ENCODE peak calls at places on chromosomes 1 and 21, in eight cellular contexts. A is kidney epithelial cell, Y is lower lobe of right lung, T is dorsolateral prefrontal cortex, Z is omental fat pad, J is endothelial cell, S is foreskin keratinocyte, G is epithelial cell of esophagus. X is an unnamed sample.

GRCh38 chr1:155598842-155599331 is 11.1 kb upstream of the MSTO1 start:
- DNase-seq in A (peak), Y (no peak), T (no peak), Z (no peak), J (no peak), S (peak), G (peak), X (no peak)

GRCh38 chr1:89887270-89887669 is 66.4 kb downstream of the LRRC8D start:
- DNase-seq in A (no peak), Y (no peak), T (no peak), Z (no peak), J (no peak), S (no peak), G (peak), X (no peak)

GRCh38 chr1:43038232-43038929 is 79.7 kb upstream of the SLC2A1 start:
- DNase-seq in A (no peak), Y (no peak), T (no peak), Z (no peak), J (no peak), S (no peak), G (no peak), X (no peak)

GRCh38 chr1:182674346-182675246 is 9.8 kb downstream of the RGS8 start:
- DNase-seq in A (no peak), Y (no peak), T (no peak), Z (no peak), J (no peak), S (no peak), G (no peak), X (no peak)

GRCh38 chr1:167033646-167034045 is 44.6 kb downstream of the MAEL start:
- DNase-seq in A (no peak), Y (no peak), T (no peak), Z (no peak), J (no peak), S (no peak), G (no peak), X (no peak)

GRCh38 chr21:44551290-44552015 is at the start of gene KRTAP10-2:
- DNase-seq in A (no peak), Y (peak), T (no peak), Z (no peak), J (peak), S (no peak), G (no peak), X (no peak)

GRCh38 chr1:186566140-186566850 is 105.4 kb upstream of the PDC start:
- DNase-seq in A (no peak), Y (no peak), T (no peak), Z (no peak), J (no peak), S (peak), G (peak), X (no peak)

GRCh38 chr1:22913421-22913820 is 59.2 kb downstream of the LACTBL1 start:
- DNase-seq in A (no peak), Y (no peak), T (no peak), Z (no peak), J (no peak), S (no peak), G (no peak), X (no peak)

GRCh38 chr1:216670118-216670870 is 52.9 kb downstream of the ESRRG start:
- DNase-seq in A (no peak), Y (no peak), T (no peak), Z (no peak), J (no peak), S (peak), G (peak), X (no peak)

GRCh38 chr1:20846461-20847374 is 59.6 kb upstream of the HP1BP3 start:
- DNase-seq in A (no peak), Y (no peak), T (no peak), Z (no peak), J (no peak), S (no peak), G (no peak), X (no peak)

GRCh38 chr1:6275826-6276764 is 15.2 kb upstream of the GPR153 start:
- DNase-seq in A (no peak), Y (no peak), T (no peak), Z (no peak), J (no peak), S (no peak), G (no peak), X (no peak)

GRCh38 chr1:109252893-109253802 is 3.8 kb downstream of the CELSR2 start:
- DNase-seq in A (peak), Y (no peak), T (peak), Z (no peak), J (no peak), S (no peak), G (peak), X (no peak)

GRCh38 chr21:28822882-28823335 is 169.8 kb downstream of the LTN1 start:
- DNase-seq in A (no peak), Y (no peak), T (no peak), Z (no peak), J (no peak), S (no peak), G (no peak), X (no peak)

GRCh38 chr1:175904808-175905207 is 161.4 kb upstream of the TNR start:
- DNase-seq in A (no peak), Y (no peak), T (no peak), Z (no peak), J (no peak), S (no peak), G (no peak), X (no peak)

GRCh38 chr1:100950311-100950710 is 54.4 kb downstream of the SLC30A7 start:
- DNase-seq in A (no peak), Y (no peak), T (no peak), Z (no peak), J (no peak), S (no peak), G (no peak), X (no peak)

DNA sequence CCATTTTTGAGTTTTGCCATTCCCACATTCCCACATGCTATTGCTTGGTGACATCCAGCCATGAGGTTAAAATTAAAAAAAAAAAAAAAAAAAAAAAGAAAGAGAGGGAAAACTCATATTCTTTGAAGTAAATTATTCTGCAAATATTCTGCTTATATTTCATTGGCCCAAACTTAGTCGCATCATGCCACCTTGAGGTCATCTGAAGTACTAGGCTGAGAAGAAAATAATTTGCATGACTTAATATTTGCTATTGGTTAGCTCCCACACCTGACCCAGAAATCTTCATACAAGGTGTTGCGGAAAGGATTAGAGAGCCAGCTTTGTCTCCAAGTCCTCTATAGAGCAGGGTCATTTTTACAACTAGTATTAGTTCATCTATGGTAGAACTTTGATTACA is 2206.0 kb downstream of the MRPL39 start:
- DNase-seq in A (no peak), Y (no peak), T (no peak), Z (no peak), J (no peak), S (no peak), G (no peak), X (no peak)
- TF ChIP-seq CTCF in A (no peak), Y (no peak), T (no peak), Z (no peak), J (peak), S (peak), G (peak), X (peak)

DNA sequence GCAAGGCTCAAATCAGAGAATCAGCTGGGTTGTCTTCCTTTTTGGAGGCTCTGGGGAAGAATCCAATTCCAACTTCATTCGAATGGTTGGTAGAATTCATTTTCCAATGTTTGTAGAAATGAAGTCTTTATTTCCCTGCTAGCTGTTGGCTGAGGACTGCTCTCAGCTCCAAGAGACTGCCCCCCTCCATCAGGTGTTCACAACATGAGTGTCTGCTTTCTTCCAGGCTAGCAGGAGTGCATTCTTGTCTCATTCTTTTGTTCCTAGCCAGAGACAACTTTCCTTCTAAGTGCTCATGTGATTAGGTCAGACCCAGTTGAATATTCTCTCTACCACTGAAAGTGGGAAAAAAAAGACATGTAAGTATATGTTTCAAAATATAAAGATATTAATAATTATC is 95.2 kb downstream of the HLX start:
- DNase-seq in A (no peak), Y (no peak), T (no peak), Z (no peak), J (no peak), S (no peak), G (no peak), X (no peak)
- TF ChIP-seq CTCF in A (no peak), Y (no peak), T (no peak), Z (no peak), J (no peak), S (no peak), G (no peak), X (no peak)

GRCh38 chr21:26852422-26852821 is 7.2 kb upstream of the ADAMTS1 start:
- DNase-seq in A (no peak), Y (no peak), T (no peak), Z (no peak), J (no peak), S (no peak), G (no peak), X (no peak)

GRCh38 chr21:26847951-26848350 is 2.7 kb upstream of the ADAMTS1 start:
- DNase-seq in A (no peak), Y (no peak), T (no peak), Z (no peak), J (no peak), S (no peak), G (no peak), X (no peak)

GRCh38 chr21:26851109-26851944 is 6.1 kb upstream of the ADAMTS1 start:
- DNase-seq in A (no peak), Y (no peak), T (no peak), Z (no peak), J (no peak), S (no peak), G (no peak), X (no peak)

GRCh38 chr21:26849428-26850115 is 4.4 kb upstream of the ADAMTS1 start:
- DNase-seq in A (no peak), Y (no peak), T (no peak), Z (no peak), J (no peak), S (no peak), G (peak), X (no peak)

DNA sequence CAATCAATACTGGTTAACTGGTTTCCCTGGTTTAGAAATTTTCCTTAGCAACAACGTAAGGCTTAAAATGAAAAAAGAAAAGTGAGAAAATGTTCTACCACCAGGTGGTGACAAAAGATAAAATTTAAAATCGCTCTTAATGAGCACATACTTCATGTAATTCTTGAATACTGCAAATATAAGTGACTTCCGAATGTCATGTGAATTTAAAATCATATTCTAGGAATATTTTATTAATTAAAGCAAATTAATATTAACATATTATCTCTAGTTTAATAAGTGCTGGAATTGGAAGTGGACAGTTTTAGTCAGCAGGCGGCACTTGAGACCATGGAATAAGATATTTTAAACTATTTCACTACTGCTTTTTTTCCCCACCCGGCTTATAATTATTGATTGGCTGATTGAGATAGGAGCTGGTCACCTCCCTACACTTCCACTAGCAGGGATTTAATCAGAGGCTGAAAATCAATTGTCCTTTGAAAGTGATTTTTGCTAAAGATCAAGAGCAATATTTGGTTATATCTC is 5.0 kb upstream of the ADAMTS1 start:
- DNase-seq in A (no peak), Y (no peak), T (no peak), Z (no peak), J (no peak), S (no peak), G (peak), X (no peak)
- TF ChIP-seq CTCF in A (peak), Y (peak), T (peak), Z (no peak), J (peak), S (peak), G (peak), X (peak)

DNA sequence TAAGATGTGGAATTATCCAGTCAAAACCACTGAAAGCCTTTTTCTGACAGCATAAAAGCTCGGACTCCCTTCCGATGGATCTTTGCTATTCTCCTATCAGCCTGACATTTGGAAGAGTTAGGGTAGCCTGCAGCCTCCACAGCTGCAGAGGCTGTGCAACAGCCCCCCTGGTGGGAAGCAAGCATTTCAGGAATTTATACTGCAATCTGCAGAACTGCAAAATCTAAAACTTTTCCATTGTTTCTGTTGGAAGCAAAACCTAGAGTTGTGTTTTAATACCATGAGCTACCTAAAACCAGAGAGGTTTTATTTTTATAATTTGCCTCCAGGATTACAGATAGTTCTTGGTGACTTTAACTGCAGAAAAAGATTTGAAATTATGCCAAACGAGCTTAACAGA is 64.5 kb downstream of the PRDM2 start:
- DNase-seq in A (no peak), Y (no peak), T (no peak), Z (no peak), J (no peak), S (no peak), G (no peak), X (no peak)
- TF ChIP-seq CTCF in A (no peak), Y (no peak), T (no peak), Z (no peak), J (no peak), S (no peak), G (no peak), X (no peak)

DNA sequence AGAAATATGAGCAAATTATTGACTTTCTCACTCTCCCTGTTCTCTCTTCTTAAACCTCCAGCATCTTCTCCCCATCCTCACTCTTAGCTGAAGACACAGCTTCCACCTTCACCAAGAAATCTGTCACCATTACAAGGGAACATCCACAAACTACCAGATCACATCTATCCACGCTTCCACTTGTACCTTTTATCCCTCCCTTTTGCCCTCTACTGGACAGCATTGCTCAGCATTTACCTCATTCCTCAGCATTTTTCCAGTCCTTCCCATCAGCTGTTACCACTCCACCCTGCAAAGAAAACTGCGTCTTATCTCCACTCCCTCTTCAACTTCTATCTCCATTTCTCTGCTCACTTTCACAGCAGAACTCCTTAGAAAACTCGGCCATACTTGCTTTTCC is 42.6 kb downstream of the KCNJ6 start:
- DNase-seq in A (no peak), Y (no peak), T (no peak), Z (no peak), J (no peak), S (no peak), G (no peak), X (no peak)
- TF ChIP-seq CTCF in A (no peak), Y (no peak), T (no peak), Z (no peak), J (no peak), S (peak), G (no peak), X (no peak)

GRCh38 chr1:12413664-12414410 is 184.0 kb downstream of the VPS13D start:
- DNase-seq in A (no peak), Y (no peak), T (no peak), Z (no peak), J (no peak), S (no peak), G (peak), X (no peak)

GRCh38 chr1:12412439-12412838 is 182.6 kb downstream of the VPS13D start:
- DNase-seq in A (no peak), Y (no peak), T (no peak), Z (no peak), J (no peak), S (no peak), G (no peak), X (no peak)

GRCh38 chr1:12416101-12416500 is 186.3 kb downstream of the VPS13D start:
- DNase-seq in A (no peak), Y (no peak), T (no peak), Z (no peak), J (no peak), S (no peak), G (no peak), X (no peak)

GRCh38 chr1:12415239-12415543 is 185.4 kb downstream of the VPS13D start:
- DNase-seq in A (peak), Y (no peak), T (no peak), Z (no peak), J (no peak), S (no peak), G (no peak), X (no peak)

DNA sequence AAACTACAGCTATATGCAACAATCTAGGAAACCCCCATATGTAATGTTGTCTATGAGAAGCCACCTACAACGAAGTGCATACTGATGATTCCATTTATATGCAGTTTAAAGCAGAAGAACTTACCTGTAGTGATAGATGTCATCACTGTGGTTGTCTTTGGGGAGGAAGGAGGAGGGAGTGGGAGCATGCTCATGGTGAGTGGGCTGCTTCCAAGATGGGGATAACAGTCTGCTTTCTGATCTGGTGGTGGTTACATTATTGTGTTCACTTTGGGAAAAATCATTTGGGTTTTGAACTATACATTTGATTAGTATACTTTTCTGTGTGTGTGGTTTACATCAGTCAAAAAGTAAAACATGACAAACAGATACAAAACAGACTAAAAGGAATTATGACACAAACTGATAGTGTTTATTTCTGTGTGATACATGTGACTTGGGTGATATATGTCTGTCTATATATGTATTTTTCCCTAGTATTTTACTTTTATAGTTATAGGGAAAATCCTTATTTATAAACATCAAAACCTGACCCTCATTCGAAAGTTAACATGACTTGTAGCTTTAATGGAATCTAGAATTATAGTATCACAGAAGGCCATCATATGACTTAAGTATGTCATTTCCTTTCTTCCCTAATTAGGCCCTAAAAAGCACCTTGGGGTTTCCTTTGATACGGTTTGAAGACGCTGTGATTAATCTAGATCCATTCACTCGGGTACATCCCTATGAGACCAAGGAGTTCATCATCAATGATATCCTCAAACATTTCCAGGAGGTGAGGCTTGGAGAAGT is 184.8 kb downstream of the VPS13D start:
- DNase-seq in A (no peak), Y (no peak), T (no peak), Z (no peak), J (no peak), S (no peak), G (no peak), X (no peak)
- TF ChIP-seq CTCF in A (no peak), Y (no peak), T (no peak), Z (no peak), J (no peak), S (no peak), G (no peak), X (no peak)

X was measured in mesothelial cell of epicardium.